ENCODE peak calls at places on chromosome 15, in six cellular contexts. G is IMR-90, K is neuronal stem cell, E is GM23248, B is GM23338, U is fibroblast of lung. A is an unnamed sample. For H3K4me1, the result is how much of the 10 kb centered on the place peaks cover.

GRCh38 chr15:99536422-99537033 is 29.3 kb upstream of the MEF2A start:
- DNase-seq in K (no peak), E (peak), B (no peak), G (peak), U (peak), A (no peak)

GRCh38 chr15:68097029-68097428 is 42.9 kb downstream of the PIAS1 start:
- DNase-seq in E (peak), K (no peak), U (no peak), B (no peak), G (no peak), A (no peak)

GRCh38 chr15:35929740-35930444 is 383.9 kb upstream of the DPH6 start:
- DNase-seq in E (no peak), U (no peak), B (no peak), K (no peak), G (no peak), A (no peak)

GRCh38 chr15:57500979-57501576 is 90.6 kb upstream of the MYZAP start:
- DNase-seq in U (peak), G (no peak), K (no peak), E (peak), B (no peak), A (no peak)

GRCh38 chr15:90959894-90960293 is 5.2 kb downstream of the RCCD1 start:
- DNase-seq in E (peak), B (no peak), U (peak), K (no peak), G (peak), A (no peak)

GRCh38 chr15:59150185-59150584 is 45.2 kb downstream of the CCNB2 start:
- DNase-seq in B (no peak), U (no peak), K (no peak), G (no peak), E (no peak), A (no peak)

GRCh38 chr15:45087513-45087912 is 26.5 kb downstream of the DUOX2 start:
- DNase-seq in B (peak), G (no peak), U (no peak), K (no peak), E (no peak), A (no peak)

GRCh38 chr15:101248274-101248673 is 3.6 kb downstream of the CHSY1 start:
- DNase-seq in E (no peak), G (no peak), B (no peak), K (no peak), U (no peak), A (no peak)

GRCh38 chr15:46855388-46855787 is 861.9 kb upstream of the SEMA6D start:
- DNase-seq in K (no peak), U (no peak), G (no peak), B (no peak), E (no peak), A (no peak)
- H2AFZ ChIP-seq in K (no peak), U (no peak), G (no peak), B (no peak), E (no peak), A (no peak)

GRCh38 chr15:70713547-70714414 is 49.6 kb downstream of the UACA start:
- DNase-seq in U (peak), K (no peak), B (no peak), G (peak), E (peak), A (no peak)
- H3K4me1 ChIP-seq in U (under half), K (under half), B (under half), G (under half), E (under half), A (under half)

DNA sequence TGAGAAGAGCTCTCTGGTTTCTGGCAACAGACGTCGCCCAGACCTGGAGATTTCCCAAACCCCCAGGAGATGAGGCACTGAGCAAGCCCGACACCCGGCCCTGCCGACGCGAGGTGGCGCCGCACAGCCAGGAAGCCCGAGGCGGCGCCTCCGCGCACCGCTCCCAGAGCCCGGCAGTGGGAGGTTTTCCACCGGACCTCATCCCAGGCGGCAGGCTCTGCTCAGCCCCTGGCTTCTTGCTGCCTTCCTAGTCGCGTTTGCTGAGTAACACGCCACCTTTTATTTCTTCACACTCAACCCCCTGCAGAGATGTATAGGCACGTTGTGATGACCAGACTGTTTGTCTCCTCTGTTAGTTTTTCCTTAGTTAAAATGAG is 56.3 kb upstream of the ARRDC4 start:
- DNase-seq in E (peak), U (peak), G (peak), K (peak), B (peak), A (peak)
- H2AFZ ChIP-seq in E (peak), U (peak), G (no peak), K (peak), B (peak), A (no peak)

GRCh38 chr15:41788262-41788661 is 14.0 kb downstream of the MAPKBP1 start:
- DNase-seq in U (no peak), B (no peak), E (no peak), G (no peak), K (no peak), A (no peak)
- H3K4me1 ChIP-seq in U (under half), B (under half), E (under half), G (under half), K (under half), A (under half)

GRCh38 chr15:92097473-92098178 is 244.1 kb downstream of the SLCO3A1 start:
- DNase-seq in U (peak), K (peak), B (peak), E (peak), G (peak), A (peak)
- H2AFZ ChIP-seq in U (no peak), K (peak), B (no peak), E (no peak), G (peak), A (no peak)

GRCh38 chr15:78209646-78210348 is 24.6 kb downstream of the ACSBG1 start:
- DNase-seq in E (no peak), K (no peak), U (no peak), B (no peak), G (no peak), A (no peak)

GRCh38 chr15:78211189-78211921 is 23.0 kb downstream of the ACSBG1 start:
- DNase-seq in G (no peak), K (no peak), B (no peak), U (no peak), E (no peak), A (no peak)

GRCh38 chr15:78208887-78209645 is 25.3 kb downstream of the ACSBG1 start:
- DNase-seq in G (no peak), K (no peak), E (peak), U (no peak), B (no peak), A (no peak)

GRCh38 chr15:78212008-78212407 is 22.4 kb downstream of the ACSBG1 start:
- DNase-seq in E (no peak), U (no peak), B (no peak), G (no peak), K (no peak), A (no peak)

DNA sequence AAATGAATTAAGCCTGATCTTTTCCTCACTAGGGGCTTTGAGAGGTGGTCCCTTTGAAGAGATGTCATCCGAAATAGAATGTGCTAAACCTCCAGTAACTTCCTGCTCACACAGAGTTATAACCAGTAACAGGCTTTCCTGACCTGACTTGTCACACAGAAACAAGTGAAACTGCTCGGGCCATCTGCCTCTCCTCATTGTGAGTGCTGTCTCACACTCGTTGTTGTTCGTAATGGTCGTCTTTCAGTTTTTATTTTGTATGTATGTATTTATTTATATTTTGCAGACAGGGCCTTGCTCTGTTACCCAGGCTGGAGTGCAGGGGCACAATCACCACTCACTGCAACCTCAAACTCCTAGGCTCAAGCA is 24.0 kb downstream of the ACSBG1 start:
- DNase-seq in U (no peak), K (no peak), E (no peak), B (no peak), G (no peak), A (no peak)
- H3K4me1 ChIP-seq in U (under half), K (under half), E (under half), B (under half), G (under half), A (under half)

DNA sequence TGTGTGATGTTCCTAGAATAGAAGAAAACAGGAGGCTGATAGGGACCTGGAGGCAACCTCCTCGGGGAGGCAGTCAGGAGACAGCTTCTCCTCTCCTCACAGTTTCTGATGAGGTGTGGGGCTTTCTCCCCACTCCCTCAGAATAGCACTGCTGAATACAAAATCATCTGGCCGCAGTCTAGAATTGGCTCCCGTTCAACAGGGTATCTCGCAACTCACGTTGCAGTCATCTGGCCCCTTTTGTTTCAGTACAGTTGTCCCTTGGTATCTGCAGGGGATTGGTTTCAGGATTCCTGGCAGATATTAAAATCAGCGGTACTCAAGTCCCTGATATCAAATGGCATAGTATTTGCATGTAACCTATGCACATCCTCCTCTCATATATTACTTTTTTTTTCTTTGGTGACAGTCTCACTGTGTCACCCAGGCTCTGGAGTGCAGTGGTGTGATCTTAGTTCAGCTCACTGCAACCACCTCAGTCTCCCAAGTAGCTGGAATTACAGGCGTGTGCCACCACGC is 2.4 kb upstream of the DPP8 start:
- DNase-seq in K (no peak), U (no peak), B (no peak), E (no peak), G (no peak), A (no peak)
- H2AFZ ChIP-seq in K (no peak), U (no peak), B (no peak), E (no peak), G (no peak), A (no peak)

A was measured in hepatocyte.